ENCODE peak calls at places on chromosomes 16 and 17, in eight cellular contexts. R is activated naive CD8-positive, alpha-beta T cell treated with anti-CD3 and anti-CD28 coated beads, Interleukin-2, amount 10 ng/mL, durations not matched to agents 7 days and 5 days; N is WTC11; Y is activated CD8-positive, alpha-beta memory T cell treated with anti-CD3 and anti-CD28 coated beads, Interleukin-2, amount 50 U/mL, for 48 hours; D is T follicular helper cell; M is Daoy; F is fibroblast of the aortic adventitia; K is iris pigment epithelial cell. B is an unnamed sample.

GRCh38 chr16:54620197-54620596 is 310.5 kb upstream of the IRX5 start:
- DNase-seq in F (no peak), R (no peak), K (no peak), N (no peak), Y (no peak), M (no peak), D (no peak), B (no peak)

GRCh38 chr17:20174588-20175265 is 165.6 kb downstream of the SPECC1 start:
- DNase-seq in R (no peak), M (peak; percentile 85), F (peak; percentile 29), K (peak; percentile 53), D (no peak), Y (no peak), N (no peak), B (peak; percentile 59)

GRCh38 chr17:29929006-29929543 is 953 bp downstream of the SSH2 start:
- DNase-seq in N (no peak), K (peak; percentile 29), M (peak; percentile 41), D (no peak), R (no peak), Y (peak; percentile 57), F (peak; percentile 32), B (peak; percentile 24)

GRCh38 chr17:74430706-74431567 is 951 bp upstream of the GPRC5C start:
- DNase-seq in D (no peak), M (peak; percentile 97), K (peak; percentile 71), N (peak; percentile 77), R (no peak), Y (peak; percentile 65), F (peak; percentile 60), B (peak; percentile 85)

GRCh38 chr17:67576471-67576870 is 141.3 kb upstream of the NOL11 start:
- DNase-seq in Y (no peak), F (no peak), K (no peak), N (no peak), D (no peak), R (no peak), M (no peak), B (no peak)

GRCh38 chr17:1003972-1004768 is 7.2 kb downstream of the TIMM22 start:
- DNase-seq in R (no peak), D (no peak), Y (no peak), N (no peak), F (no peak), K (peak; percentile 29), M (no peak), B (peak; percentile 64)

GRCh38 chr17:38919316-38920078 is 5.9 kb upstream of the LASP1NB start:
- DNase-seq in R (no peak), Y (peak; percentile 48), F (no peak), M (no peak), K (no peak), D (no peak), N (no peak), B (no peak)

GRCh38 chr17:2061441-2061797 is 6.5 kb downstream of the HIC1 start:
- DNase-seq in Y (no peak), M (no peak), K (no peak), R (no peak), F (no peak), N (no peak), D (no peak), B (peak; percentile 54)

GRCh38 chr16:71293921-71294320 is 4.7 kb upstream of the CMTR2 start:
- DNase-seq in D (no peak), F (peak; percentile 46), M (no peak), N (no peak), K (peak; percentile 26), Y (no peak), R (no peak), B (no peak)

GRCh38 chr16:58551496-58551895 is 36.2 kb downstream of the SETD6 start:
- DNase-seq in N (no peak), R (no peak), M (no peak), Y (no peak), F (peak; percentile 4), K (peak; percentile 7), D (no peak), B (no peak)

GRCh38 chr17:2192367-2193028 is 111.1 kb downstream of the SMG6 start:
- DNase-seq in F (peak; percentile 99), M (peak; percentile 97), N (no peak), D (peak; percentile 9), R (no peak), K (peak; percentile 95), Y (peak; percentile 80), B (no peak)

B was measured in adrenal gland.